ENCODE peak calls at places on chromosomes 7 and 10, in nine cellular contexts. Y, E, R, I, N, S, W, B and C are unnamed samples.

GRCh38 chr10:8173243-8173865 is 118.9 kb downstream of the GATA3 start:
- DNase-seq in E (no peak), W (no peak), N (no peak), Y (no peak), S (no peak), I (no peak), B (no peak), R (no peak), C (no peak)

GRCh38 chr10:113080061-113080460 is 130.0 kb downstream of the TCF7L2 start:
- DNase-seq in W (no peak), E (no peak), N (no peak), B (no peak), Y (no peak), S (no peak), I (no peak), R (no peak), C (no peak)

GRCh38 chr7:67478066-67478465 is 481.4 kb downstream of the TYW1 start:
- DNase-seq in E (no peak), Y (no peak), W (no peak), S (no peak), B (no peak), R (no peak), I (no peak), N (no peak), C (no peak)

GRCh38 chr7:141028767-141029166 is 14.0 kb upstream of the MRPS33 start:
- DNase-seq in E (no peak), I (no peak), Y (no peak), S (no peak), B (no peak), R (no peak), N (no peak), W (no peak), C (no peak)

GRCh38 chr7:101362334-101363195 is at the start of gene COL26A1:
- DNase-seq in Y (no peak), I (peak; percentile 53), S (no peak), B (no peak), E (peak; percentile 12), W (no peak), N (no peak), R (peak; percentile 53), C (no peak)

GRCh38 chr10:71761105-71761511 is 12.2 kb downstream of the VSIR start:
- DNase-seq in S (no peak), N (no peak), I (no peak), B (no peak), R (no peak), E (no peak), Y (no peak), W (no peak), C (no peak)

GRCh38 chr7:12130664-12131063 is 80.4 kb upstream of the TMEM106B start:
- DNase-seq in W (no peak), S (no peak), N (no peak), I (no peak), B (no peak), Y (no peak), E (no peak), R (no peak), C (no peak)

GRCh38 chr10:60140681-60141632 is 234.6 kb upstream of the CCDC6 start:
- DNase-seq in R (no peak), I (no peak), W (no peak), Y (no peak), E (peak; percentile 70), B (peak; percentile 35), N (peak; percentile 80), S (peak; percentile 2), C (no peak)

GRCh38 chr7:105353752-105354328 is 34.9 kb downstream of the SRPK2 start:
- DNase-seq in R (peak; percentile 49), N (peak; percentile 71), W (no peak), E (peak; percentile 48), I (no peak), Y (no peak), B (peak; percentile 44), S (no peak), C (peak; percentile 40)

GRCh38 chr7:73704640-73705550 is 14.6 kb downstream of the STX1A start:
- DNase-seq in Y (no peak), I (peak; percentile 41), N (peak; percentile 81), W (no peak), E (no peak), B (no peak), S (no peak), R (no peak), C (no peak)

GRCh38 chr10:76977046-76977445 is 660.6 kb downstream of the KCNMA1 start:
- DNase-seq in I (no peak), W (no peak), S (no peak), E (no peak), N (no peak), B (no peak), R (no peak), Y (no peak), C (no peak)

GRCh38 chr7:39567294-39567693 is 1.1 kb downstream of the YAE1 start:
- DNase-seq in Y (no peak), R (no peak), W (no peak), S (no peak), E (no peak), B (no peak), N (no peak), I (no peak), C (no peak)

GRCh38 chr7:99139031-99139430 is 4.9 kb downstream of the SMURF1 start:
- DNase-seq in B (no peak), W (no peak), Y (no peak), E (no peak), N (no peak), R (no peak), S (no peak), I (no peak), C (no peak)

GRCh38 chr10:124341768-124342135 is 77.0 kb downstream of the OAT start:
- DNase-seq in R (no peak), E (no peak), W (no peak), S (no peak), I (no peak), Y (no peak), B (peak; percentile 15), N (peak; percentile 53), C (no peak)

DNA sequence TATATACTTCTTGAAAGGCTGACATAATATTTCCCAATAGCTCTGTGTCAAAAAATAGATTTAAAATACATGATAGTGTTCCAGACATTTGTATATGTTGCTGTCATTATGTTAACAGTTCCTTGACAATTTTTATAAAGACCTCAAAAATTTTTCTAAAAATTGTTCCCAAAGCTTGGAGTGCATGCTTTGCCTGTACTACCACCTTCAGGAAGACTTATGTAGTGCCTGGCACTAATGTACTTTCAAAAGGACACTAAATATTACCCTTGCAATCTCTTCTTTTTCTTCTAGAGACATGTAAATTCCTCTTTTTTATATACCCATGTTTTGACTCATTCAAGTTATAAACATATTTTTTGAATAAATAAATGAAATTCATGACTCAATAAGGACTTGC is 48.0 kb upstream of the SP8 start:
- DNase-seq in Y (no peak), B (peak; percentile 13), I (no peak), E (no peak), S (no peak), R (no peak), W (no peak), N (no peak), C (no peak)
- TF ChIP-seq EP300 in Y (no peak), B (no peak), I (no peak), E (no peak), S (no peak), R (no peak), W (no peak), N (no peak), C (no peak)

GRCh38 chr10:45646384-45647050 is 26.1 kb downstream of the ZFAND4 start:
- DNase-seq in W (no peak), E (no peak), I (no peak), S (no peak), B (no peak), R (no peak), Y (no peak), N (no peak), C (no peak)
- H3K36me3 ChIP-seq in W (peaks cover 17% of the 10 kb centered on the region), E (no peaks in the 10 kb centered on the region), I (no peaks in the 10 kb centered on the region), S (peaks cover 29% of the 10 kb centered on the region), B (no peaks in the 10 kb centered on the region), R (peaks cover 9% of the 10 kb centered on the region), Y (peaks cover 9% of the 10 kb centered on the region), N (peaks cover 65% of the 10 kb centered on the region), C (peaks cover 40% of the 10 kb centered on the region)

DNA sequence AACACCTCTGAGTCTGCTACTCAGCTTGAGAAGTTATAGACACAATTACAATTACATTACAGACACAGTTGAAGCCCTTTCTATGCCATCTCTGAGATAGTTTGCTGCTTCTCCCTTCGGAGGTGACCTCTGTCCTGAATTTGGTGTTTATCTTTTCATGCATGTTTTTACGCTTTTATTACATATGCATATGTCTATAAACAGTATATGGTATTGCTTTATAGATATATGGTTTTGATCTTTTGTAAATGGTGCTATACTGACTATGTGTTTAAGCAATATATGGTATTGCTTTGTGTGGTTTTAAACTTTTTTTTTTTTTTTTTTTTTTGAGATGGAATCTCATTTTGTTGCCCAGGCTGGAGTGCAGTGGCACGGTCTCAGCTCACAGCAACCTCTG is 48.4 kb downstream of the HK1 start:
- DNase-seq in N (no peak), R (no peak), B (no peak), Y (no peak), I (no peak), W (no peak), S (no peak), E (no peak), C (no peak)
- H3K4me1 ChIP-seq in N (no peaks in the 10 kb centered on the region), R (peaks cover 93% of the 10 kb centered on the region), B (peaks cover 21% of the 10 kb centered on the region), Y (peaks cover 21% of the 10 kb centered on the region), I (peaks cover 2% of the 10 kb centered on the region), W (peaks cover 83% of the 10 kb centered on the region), S (no peaks in the 10 kb centered on the region), E (peaks cover 14% of the 10 kb centered on the region), C (peaks cover 16% of the 10 kb centered on the region)

DNA sequence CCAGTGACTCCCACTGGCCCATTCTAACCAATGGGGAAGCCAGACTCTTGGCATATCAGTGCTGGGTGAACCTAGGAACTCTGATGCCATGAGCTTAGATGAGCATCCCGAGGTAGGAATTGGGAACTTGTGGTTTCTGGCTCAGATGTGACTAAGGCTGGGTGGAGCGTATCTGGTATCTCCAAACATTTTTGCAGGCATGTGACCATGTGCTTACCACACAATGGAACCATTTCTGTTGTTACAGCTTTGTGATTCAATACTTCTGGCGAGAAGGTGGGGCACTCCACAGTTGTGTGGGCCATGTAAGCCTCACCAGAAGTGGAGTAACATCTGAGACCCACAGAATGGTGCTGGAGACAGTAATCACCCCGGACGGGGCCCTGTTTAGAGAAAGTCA is 2.6 kb upstream of the AVPI1 start:
- DNase-seq in Y (no peak), I (no peak), W (peak; percentile 87), N (no peak), S (no peak), E (no peak), B (no peak), R (peak; percentile 38), C (peak; percentile 71)
- TF ChIP-seq EP300 in Y (no peak), I (no peak), W (no peak), N (no peak), S (no peak), E (no peak), B (no peak), R (no peak), C (peak; percentile 75)